ENCODE peak calls at places on chromosomes 7 and 10, in nine cellular contexts. One of them, this sample, is unnamed.
A peak's percentile ranks its signal among the peaks of the same experiment; 100 is the strongest.

GRCh38 chr7:144384555-144385245 is 18.8 kb downstream of the NOBOX start:
- DNase-seq in stomach: no peak
- DNase-seq in GM12891: no peak
- DNase-seq in GM23338: peak; percentile 34
- DNase-seq in spleen: no peak
- DNase-seq in GM12892: no peak
- DNase-seq in K562: no peak
- DNase-seq in HCT116: peak; percentile 48
- DNase-seq in Panc1: no peak
- DNase-seq in this sample: no peak

GRCh38 chr7:98133181-98133580 is 26.5 kb downstream of the LMTK2 start:
- DNase-seq in stomach: no peak
- DNase-seq in GM12891: peak; percentile 36
- DNase-seq in GM23338: no peak
- DNase-seq in spleen: no peak
- DNase-seq in GM12892: peak; percentile 39
- DNase-seq in K562: peak; percentile 80
- DNase-seq in HCT116: no peak
- DNase-seq in Panc1: no peak
- DNase-seq in this sample: no peak

GRCh38 chr7:47332681-47333080 is 249.2 kb downstream of the TNS3 start:
- DNase-seq in stomach: no peak
- DNase-seq in GM12891: no peak
- DNase-seq in GM23338: no peak
- DNase-seq in spleen: peak; percentile 27
- DNase-seq in GM12892: no peak
- DNase-seq in K562: no peak
- DNase-seq in HCT116: no peak
- DNase-seq in Panc1: no peak
- DNase-seq in this sample: no peak

GRCh38 chr7:135557455-135558336 is at the start of gene NUP205:
- DNase-seq in stomach: peak; percentile 51
- DNase-seq in GM12891: peak; percentile 54
- DNase-seq in GM23338: peak; percentile 86
- DNase-seq in spleen: peak; percentile 92
- DNase-seq in GM12892: peak; percentile 57
- DNase-seq in K562: peak; percentile 92
- DNase-seq in HCT116: peak; percentile 84
- DNase-seq in Panc1: peak; percentile 95
- DNase-seq in this sample: no peak

GRCh38 chr10:4546500-4546899 is 279.5 kb upstream of the AKR1E2 start:
- DNase-seq in stomach: no peak
- DNase-seq in GM12891: no peak
- DNase-seq in GM23338: no peak
- DNase-seq in spleen: no peak
- DNase-seq in GM12892: no peak
- DNase-seq in K562: no peak
- DNase-seq in HCT116: peak; percentile 16
- DNase-seq in Panc1: no peak
- DNase-seq in this sample: no peak

GRCh38 chr7:155770186-155770585 is 42.1 kb downstream of the SHH start:
- DNase-seq in stomach: no peak
- DNase-seq in GM12891: no peak
- DNase-seq in GM23338: no peak
- DNase-seq in spleen: no peak
- DNase-seq in GM12892: no peak
- DNase-seq in K562: no peak
- DNase-seq in HCT116: no peak
- DNase-seq in Panc1: no peak
- DNase-seq in this sample: no peak

GRCh38 chr10:114638874-114639625 is 19.0 kb downstream of the ABLIM1 start:
- DNase-seq in stomach: no peak
- DNase-seq in GM12891: no peak
- DNase-seq in GM23338: no peak
- DNase-seq in spleen: no peak
- DNase-seq in GM12892: no peak
- DNase-seq in K562: no peak
- DNase-seq in HCT116: no peak
- DNase-seq in Panc1: no peak
- DNase-seq in this sample: no peak

GRCh38 chr7:142603870-142604448 is 145.3 kb upstream of the PRSS1 start:
- DNase-seq in stomach: peak; percentile 39
- DNase-seq in GM12891: peak; percentile 40
- DNase-seq in GM23338: peak; percentile 81
- DNase-seq in spleen: no peak
- DNase-seq in GM12892: peak; percentile 10
- DNase-seq in K562: peak; percentile 75
- DNase-seq in HCT116: peak; percentile 53
- DNase-seq in Panc1: peak; percentile 64
- DNase-seq in this sample: no peak

GRCh38 chr7:134532155-134533089 is 5.1 kb downstream of the AKR1B10 start:
- DNase-seq in stomach: peak; percentile 83
- DNase-seq in GM12891: no peak
- DNase-seq in GM23338: no peak
- DNase-seq in spleen: no peak
- DNase-seq in GM12892: no peak
- DNase-seq in K562: no peak
- DNase-seq in HCT116: no peak
- DNase-seq in Panc1: no peak
- DNase-seq in this sample: no peak

GRCh38 chr7:158489462-158490155 is 98.0 kb downstream of the PTPRN2 start:
- DNase-seq in stomach: no peak
- DNase-seq in GM12891: no peak
- DNase-seq in GM23338: no peak
- DNase-seq in spleen: peak; percentile 63
- DNase-seq in GM12892: no peak
- DNase-seq in K562: no peak
- DNase-seq in HCT116: no peak
- DNase-seq in Panc1: no peak
- DNase-seq in this sample: no peak

GRCh38 chr10:119209050-119209735 is 1.8 kb downstream of the GRK5 start:
- DNase-seq in stomach: peak; percentile 69
- DNase-seq in GM12891: no peak
- DNase-seq in GM23338: peak; percentile 90
- DNase-seq in spleen: peak; percentile 85
- DNase-seq in GM12892: no peak
- DNase-seq in K562: peak; percentile 64
- DNase-seq in HCT116: no peak
- DNase-seq in Panc1: no peak
- DNase-seq in this sample: no peak

GRCh38 chr7:148941598-148942280 is 57.6 kb upstream of the EZH2 start:
- DNase-seq in stomach: peak; percentile 67
- DNase-seq in GM12891: no peak
- DNase-seq in GM23338: peak; percentile 84
- DNase-seq in spleen: peak; percentile 86
- DNase-seq in GM12892: no peak
- DNase-seq in K562: peak; percentile 97
- DNase-seq in HCT116: peak; percentile 75
- DNase-seq in Panc1: peak; percentile 82
- DNase-seq in this sample: no peak

GRCh38 chr7:28858206-28858605 is 99.9 kb downstream of the TRIL start:
- DNase-seq in stomach: no peak
- DNase-seq in GM12891: no peak
- DNase-seq in GM23338: no peak
- DNase-seq in spleen: no peak
- DNase-seq in GM12892: no peak
- DNase-seq in K562: no peak
- DNase-seq in HCT116: no peak
- DNase-seq in Panc1: no peak
- DNase-seq in this sample: no peak

GRCh38 chr7:31948041-31948440 is 122.2 kb downstream of the PDE1C start:
- DNase-seq in stomach: no peak
- DNase-seq in GM12891: no peak
- DNase-seq in GM23338: no peak
- DNase-seq in spleen: no peak
- DNase-seq in GM12892: no peak
- DNase-seq in K562: no peak
- DNase-seq in HCT116: no peak
- DNase-seq in Panc1: no peak
- DNase-seq in this sample: no peak
- TF ChIP-seq POLR2AphosphoS5 in stomach: peak; percentile 78
- TF ChIP-seq POLR2AphosphoS5 in GM12891: no peak
- TF ChIP-seq POLR2AphosphoS5 in GM23338: no peak
- TF ChIP-seq POLR2AphosphoS5 in spleen: no peak
- TF ChIP-seq POLR2AphosphoS5 in GM12892: no peak
- TF ChIP-seq POLR2AphosphoS5 in K562: no peak
- TF ChIP-seq POLR2AphosphoS5 in HCT116: no peak
- TF ChIP-seq POLR2AphosphoS5 in Panc1: no peak
- TF ChIP-seq POLR2AphosphoS5 in this sample: peak; percentile 70

DNA sequence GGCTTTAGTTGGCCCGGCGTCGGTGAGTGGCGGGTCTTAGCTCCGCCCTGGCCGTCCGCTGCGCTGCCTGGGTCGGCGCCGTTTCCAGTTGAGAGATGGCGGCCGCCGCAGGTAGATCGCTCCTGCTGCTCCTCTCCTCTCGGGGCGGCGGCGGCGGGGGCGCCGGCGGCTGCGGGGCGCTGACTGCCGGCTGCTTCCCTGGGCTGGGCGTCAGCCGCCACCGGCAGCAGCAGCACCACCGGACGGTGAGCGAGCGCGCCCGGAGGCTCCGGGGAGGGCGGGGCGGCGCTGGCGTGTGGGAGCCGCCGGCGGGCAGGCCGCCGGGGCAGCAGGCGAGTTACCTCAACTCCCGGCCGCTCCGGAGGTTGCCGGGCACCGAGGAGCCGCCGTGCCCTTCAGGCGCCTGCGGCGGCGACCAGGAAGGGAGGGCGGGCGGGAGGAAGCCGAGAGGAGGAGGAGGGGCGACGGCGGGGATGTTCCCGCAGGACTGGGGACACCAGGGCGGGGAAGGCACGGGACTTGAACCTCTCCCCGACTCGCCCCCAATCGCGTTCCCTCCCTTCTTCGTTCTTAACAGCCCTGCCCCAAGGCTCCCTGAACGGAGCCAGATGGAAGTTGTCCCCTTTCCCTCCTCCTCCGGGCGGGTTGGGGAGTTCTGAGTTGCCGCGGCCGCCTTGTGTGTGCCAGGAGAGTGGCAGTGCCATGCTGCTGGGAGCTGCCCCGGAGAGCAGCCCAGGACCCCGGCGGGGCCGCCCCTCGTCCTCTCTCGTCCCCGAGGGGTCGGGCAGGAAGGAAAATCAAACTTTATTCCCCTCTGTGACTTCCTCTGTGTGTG is at the start of gene MCU:
- DNase-seq in stomach: peak; percentile 97
- DNase-seq in GM12891: peak; percentile 79
- DNase-seq in GM23338: peak; percentile 74
- DNase-seq in spleen: peak; percentile 98
- DNase-seq in GM12892: peak; percentile 77
- DNase-seq in K562: peak; percentile 98
- DNase-seq in HCT116: no peak
- DNase-seq in Panc1: no peak
- DNase-seq in this sample: peak; percentile 98
- TF ChIP-seq POLR2AphosphoS5 in stomach: peak; percentile 85
- TF ChIP-seq POLR2AphosphoS5 in GM12891: peak; percentile 57
- TF ChIP-seq POLR2AphosphoS5 in GM23338: peak; percentile 87
- TF ChIP-seq POLR2AphosphoS5 in spleen: peak; percentile 93
- TF ChIP-seq POLR2AphosphoS5 in GM12892: no peak
- TF ChIP-seq POLR2AphosphoS5 in K562: peak; percentile 80
- TF ChIP-seq POLR2AphosphoS5 in HCT116: peak; percentile 91
- TF ChIP-seq POLR2AphosphoS5 in Panc1: peak; percentile 68
- TF ChIP-seq POLR2AphosphoS5 in this sample: peak; percentile 84

DNA sequence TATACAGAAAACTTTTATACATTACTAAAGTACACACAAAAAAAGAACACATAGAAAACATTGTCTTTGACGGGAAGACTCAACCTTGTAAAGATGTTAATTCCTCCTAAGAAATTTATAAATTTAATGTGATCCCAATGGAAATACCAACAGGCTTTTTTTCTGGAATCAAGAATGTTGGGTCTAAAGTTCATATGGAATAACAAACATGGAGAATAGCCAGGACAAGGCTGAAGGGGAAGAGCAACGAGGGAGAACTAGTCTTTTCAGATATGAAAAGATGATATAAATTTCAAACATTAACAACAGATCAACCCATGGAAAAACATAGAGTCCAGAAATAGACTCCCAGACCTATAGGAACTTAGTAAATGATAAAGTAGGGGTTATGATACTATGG is 19.8 kb downstream of the HIPK2 start:
- DNase-seq in stomach: no peak
- DNase-seq in GM12891: no peak
- DNase-seq in GM23338: no peak
- DNase-seq in spleen: no peak
- DNase-seq in GM12892: no peak
- DNase-seq in K562: no peak
- DNase-seq in HCT116: no peak
- DNase-seq in Panc1: no peak
- DNase-seq in this sample: no peak
- TF ChIP-seq POLR2AphosphoS5 in stomach: no peak
- TF ChIP-seq POLR2AphosphoS5 in GM12891: no peak
- TF ChIP-seq POLR2AphosphoS5 in GM23338: no peak
- TF ChIP-seq POLR2AphosphoS5 in spleen: no peak
- TF ChIP-seq POLR2AphosphoS5 in GM12892: no peak
- TF ChIP-seq POLR2AphosphoS5 in K562: no peak
- TF ChIP-seq POLR2AphosphoS5 in HCT116: no peak
- TF ChIP-seq POLR2AphosphoS5 in Panc1: no peak
- TF ChIP-seq POLR2AphosphoS5 in this sample: no peak

GRCh38 chr7:125424721-125425120 is 495.1 kb upstream of the POT1 start:
- DNase-seq in stomach: no peak
- DNase-seq in GM12891: no peak
- DNase-seq in GM23338: no peak
- DNase-seq in spleen: no peak
- DNase-seq in GM12892: no peak
- DNase-seq in K562: no peak
- DNase-seq in HCT116: no peak
- DNase-seq in Panc1: no peak
- DNase-seq in this sample: no peak

GRCh38 chr7:125425507-125425906 is 495.9 kb upstream of the POT1 start:
- DNase-seq in stomach: no peak
- DNase-seq in GM12891: no peak
- DNase-seq in GM23338: no peak
- DNase-seq in spleen: no peak
- DNase-seq in GM12892: no peak
- DNase-seq in K562: no peak
- DNase-seq in HCT116: no peak
- DNase-seq in Panc1: no peak
- DNase-seq in this sample: no peak

GRCh38 chr7:125427676-125428075 is 498.1 kb upstream of the POT1 start:
- DNase-seq in stomach: no peak
- DNase-seq in GM12891: no peak
- DNase-seq in GM23338: peak; percentile 10
- DNase-seq in spleen: no peak
- DNase-seq in GM12892: no peak
- DNase-seq in K562: no peak
- DNase-seq in HCT116: no peak
- DNase-seq in Panc1: no peak
- DNase-seq in this sample: no peak

DNA sequence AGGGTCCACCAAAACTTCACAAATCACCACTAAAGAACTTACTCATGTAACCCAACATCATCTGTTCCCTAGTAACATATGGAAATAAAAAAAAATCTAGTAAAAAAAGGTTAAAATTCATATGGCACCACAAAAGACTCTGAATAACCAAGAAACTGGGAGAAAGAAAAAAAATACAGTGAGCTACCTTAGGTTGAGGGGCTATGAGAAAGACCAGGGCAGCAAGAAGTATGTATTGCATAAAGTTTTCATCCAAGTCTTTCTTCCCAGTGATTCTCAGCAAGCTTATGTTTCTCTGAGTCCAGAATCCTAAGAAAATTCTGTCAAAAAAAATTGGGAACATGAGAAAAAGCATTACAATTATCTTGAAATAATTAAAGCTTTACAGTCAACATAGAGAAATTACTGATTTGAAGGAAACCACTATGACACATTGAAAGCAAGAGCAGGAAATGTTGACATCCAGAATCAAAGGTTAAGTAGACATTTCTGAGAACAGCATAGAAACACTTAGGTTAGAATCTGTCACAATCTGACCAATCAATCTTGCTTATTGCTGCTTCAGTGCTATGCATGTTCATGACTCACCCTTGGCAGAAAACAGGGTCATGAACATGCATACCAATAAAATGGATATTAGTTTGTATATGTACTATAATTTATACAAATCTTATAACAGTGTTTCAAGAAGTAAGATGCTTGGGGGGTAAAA is 494.0 kb upstream of the POT1 start:
- DNase-seq in stomach: no peak
- DNase-seq in GM12891: no peak
- DNase-seq in GM23338: no peak
- DNase-seq in spleen: no peak
- DNase-seq in GM12892: no peak
- DNase-seq in K562: no peak
- DNase-seq in HCT116: no peak
- DNase-seq in Panc1: no peak
- DNase-seq in this sample: no peak
- TF ChIP-seq POLR2AphosphoS5 in stomach: no peak
- TF ChIP-seq POLR2AphosphoS5 in GM12891: no peak
- TF ChIP-seq POLR2AphosphoS5 in GM23338: no peak
- TF ChIP-seq POLR2AphosphoS5 in spleen: no peak
- TF ChIP-seq POLR2AphosphoS5 in GM12892: no peak
- TF ChIP-seq POLR2AphosphoS5 in K562: no peak
- TF ChIP-seq POLR2AphosphoS5 in HCT116: no peak
- TF ChIP-seq POLR2AphosphoS5 in Panc1: no peak
- TF ChIP-seq POLR2AphosphoS5 in this sample: no peak

This sample was measured in esophagus muscularis mucosa.